ENCODE peak calls at places on chromosomes 11 and 22, in five cellular contexts. L is endothelial cell of umbilical vein; Q is CD8-positive, alpha-beta memory T cell; B is dorsolateral prefrontal cortex; T is adrenal gland. V is an unnamed sample.
A peak's percentile ranks its signal among the peaks of the same experiment; 100 is the strongest.

GRCh38 chr11:32641361-32641760 is 57.7 kb downstream of the EIF3M start:
- DNase-seq in Q (no peak), B (no peak), L (no peak), T (no peak), V (no peak)

GRCh38 chr22:31230155-31230870 is 18.2 kb downstream of the LIMK2 start:
- DNase-seq in T (no peak), L (peak; percentile 53), B (no peak), Q (no peak), V (no peak)

GRCh38 chr11:113176971-113177370 is 137.4 kb upstream of the TTC12 start:
- DNase-seq in T (no peak), L (no peak), B (no peak), Q (no peak), V (no peak)

GRCh38 chr11:15969701-15970329 is 386.5 kb downstream of the SOX6 start:
- DNase-seq in L (no peak), T (no peak), B (no peak), Q (no peak), V (peak; percentile 50)

GRCh38 chr11:1126491-1126926 is 31.2 kb upstream of the MUC5AC start:
- DNase-seq in Q (peak; percentile 42), T (no peak), B (peak; percentile 15), L (no peak), V (no peak)

GRCh38 chr11:133947298-133947905 is 9.4 kb downstream of the IGSF9B start:
- DNase-seq in L (peak; percentile 20), T (no peak), Q (peak; percentile 75), B (peak; percentile 67), V (peak; percentile 56)

GRCh38 chr11:121657191-121657590 is 204.4 kb upstream of the SORL1-AS1 start:
- DNase-seq in B (no peak), Q (no peak), L (no peak), T (no peak), V (no peak)

GRCh38 chr11:72373163-72373562 is 61.2 kb downstream of the CLPB start:
- DNase-seq in B (no peak), L (no peak), Q (no peak), T (no peak), V (no peak)

GRCh38 chr11:45930951-45931563 is 8.6 kb downstream of the LARGE2 start:
- DNase-seq in L (no peak), B (no peak), Q (no peak), T (peak; percentile 21), V (no peak)

GRCh38 chr11:105968021-105968697 is 53.9 kb downstream of the MSANTD4 start:
- DNase-seq in Q (no peak), L (no peak), T (no peak), B (no peak), V (no peak)

GRCh38 chr22:36811094-36811797 is 5.6 kb downstream of the PVALB start:
- DNase-seq in Q (no peak), T (no peak), B (no peak), L (no peak), V (no peak)

GRCh38 chr22:48101704-48102103 is 1339.3 kb downstream of the TBC1D22A start:
- DNase-seq in Q (no peak), L (no peak), B (no peak), T (peak; percentile 5), V (no peak)

GRCh38 chr11:66386171-66387069 is 14.9 kb upstream of the SLC29A2 start:
- DNase-seq in B (peak; percentile 92), L (peak; percentile 77), T (peak; percentile 94), Q (peak; percentile 85), V (peak; percentile 94)

GRCh38 chr22:22021160-22021750 is 38.7 kb upstream of the TOP3B start:
- DNase-seq in B (no peak), T (no peak), L (no peak), Q (no peak), V (no peak)

GRCh38 chr11:15006139-15006759 is 34.1 kb upstream of the CALCA start:
- DNase-seq in B (no peak), T (no peak), Q (no peak), L (peak; percentile 42), V (no peak)

GRCh38 chr22:49934891-49935557 is 16.6 kb downstream of the CRELD2 start:
- DNase-seq in L (peak; percentile 44), B (no peak), T (peak; percentile 77), Q (peak; percentile 87), V (peak; percentile 93)
- H3K27ac ChIP-seq in L (peak overlapping the region; percentile 78), B (peak overlapping the region; percentile 91), T (peak overlapping the region; percentile 98), Q (peak overlapping the region; percentile 64), V (peak overlapping the region; percentile 95)

DNA sequence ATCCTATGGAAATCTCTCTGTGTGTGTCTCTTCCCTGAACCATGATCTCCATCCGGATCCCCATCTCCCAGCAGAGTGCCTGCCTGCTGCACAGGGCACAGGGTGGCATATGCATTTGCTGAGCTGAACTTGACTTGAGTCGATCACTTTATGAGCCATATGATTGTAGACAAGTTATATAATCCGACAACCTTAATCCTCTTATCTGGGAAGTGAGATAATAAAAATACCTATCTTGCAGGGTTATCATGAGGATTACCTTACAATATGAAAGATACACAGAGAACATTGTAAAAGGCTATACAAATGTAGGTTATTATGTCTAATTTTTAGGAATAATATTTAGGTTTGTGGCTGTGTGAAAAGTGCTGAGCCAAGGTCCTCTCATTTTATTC is 124.5 kb downstream of the ST3GAL4 start:
- DNase-seq in T (no peak), L (no peak), B (no peak), Q (no peak), V (no peak)
- H3K4me3 ChIP-seq in T (no peak overlapping the region), L (no peak overlapping the region), B (no peak overlapping the region), Q (no peak overlapping the region), V (no peak overlapping the region)

GRCh38 chr11:114297806-114298700 is 1.9 kb downstream of the NNMT start:
- DNase-seq in Q (no peak), T (no peak), L (no peak), B (no peak), V (no peak)

GRCh38 chr11:114298701-114299090 is 2.5 kb downstream of the NNMT start:
- DNase-seq in T (no peak), L (no peak), B (no peak), Q (no peak), V (no peak)

GRCh38 chr11:114295676-114296081 is 520 bp upstream of the NNMT start:
- DNase-seq in Q (no peak), B (no peak), L (no peak), T (no peak), V (no peak)

GRCh38 chr11:114296190-114296978 is at the start of gene NNMT:
- DNase-seq in B (no peak), T (peak; percentile 57), L (peak; percentile 97), Q (no peak), V (peak; percentile 86)

GRCh38 chr11:114296979-114297372 is 777 bp downstream of the NNMT start:
- DNase-seq in B (no peak), Q (no peak), L (no peak), T (no peak), V (no peak)
- H3K27ac ChIP-seq in B (no peak overlapping the region), Q (peak overlapping the region; percentile 12), L (peak overlapping the region; percentile 100), T (peak overlapping the region; percentile 85), V (peak overlapping the region; percentile 94)

GRCh38 chr11:9577032-9577431 is 3.6 kb downstream of the WEE1 start:
- DNase-seq in B (no peak), L (peak; percentile 41), Q (no peak), T (no peak), V (no peak)
- H3K4me3 ChIP-seq in B (no peak overlapping the region), L (no peak overlapping the region), Q (peak overlapping the region; percentile 1), T (no peak overlapping the region), V (peak overlapping the region; percentile 86)

DNA sequence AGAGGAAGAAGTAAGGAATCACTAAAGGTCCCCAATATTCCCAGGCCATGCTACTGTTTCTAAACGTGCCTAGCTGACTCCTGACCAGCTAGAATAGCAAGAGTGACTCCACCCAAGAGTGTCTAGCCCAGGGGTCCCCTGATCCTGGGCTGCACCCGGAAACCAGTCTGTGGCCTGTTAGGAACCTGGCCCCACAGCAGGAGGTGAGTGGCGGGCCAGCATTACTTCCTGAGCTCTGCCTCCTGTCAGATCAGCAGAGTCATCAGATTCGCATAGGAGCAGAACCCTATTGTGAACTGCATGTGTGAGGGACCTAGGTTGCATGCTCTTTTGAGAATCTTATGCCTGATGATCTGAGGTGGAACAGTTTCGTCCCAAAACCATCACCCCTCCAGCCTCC is 2.0 kb downstream of the MMP20 start:
- DNase-seq in B (no peak), Q (no peak), L (no peak), T (no peak), V (no peak)
- H3K27ac ChIP-seq in B (no peak overlapping the region), Q (no peak overlapping the region), L (no peak overlapping the region), T (no peak overlapping the region), V (no peak overlapping the region)

GRCh38 chr11:130076774-130077481 is 7.2 kb downstream of the APLP2 start:
- DNase-seq in Q (no peak), B (no peak), L (no peak), T (no peak), V (no peak)
- H3K4me3 ChIP-seq in Q (no peak overlapping the region), B (no peak overlapping the region), L (no peak overlapping the region), T (no peak overlapping the region), V (no peak overlapping the region)

GRCh38 chr11:10326080-10326964 is 21.4 kb downstream of the ADM start:
- DNase-seq in L (peak; percentile 79), B (no peak), Q (no peak), T (peak; percentile 52), V (peak; percentile 68)
- H3K27ac ChIP-seq in L (peak overlapping the region; percentile 68), B (no peak overlapping the region), Q (no peak overlapping the region), T (peak overlapping the region; percentile 87), V (peak overlapping the region; percentile 87)

DNA sequence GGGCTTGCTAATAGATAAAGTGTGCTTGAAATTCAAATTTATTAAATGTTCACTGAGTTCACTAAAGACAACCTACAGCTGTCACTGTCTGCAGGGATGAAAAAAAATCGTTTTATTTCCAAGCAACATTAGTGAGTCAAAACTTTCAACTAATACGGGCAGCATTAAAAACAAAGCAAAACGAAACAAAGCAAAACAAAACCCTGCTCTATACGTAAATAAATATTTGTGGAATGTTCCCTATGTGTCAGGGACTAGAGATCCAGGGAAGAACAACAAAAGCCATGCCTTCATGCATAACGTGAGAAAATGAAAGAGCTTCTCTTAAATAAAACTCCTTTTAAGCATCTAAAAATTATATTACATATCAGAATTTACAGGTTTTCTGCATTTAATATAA is 553 bp downstream of the NAALAD2 start:
- DNase-seq in T (no peak), L (no peak), Q (no peak), B (no peak), V (no peak)
- H3K4me3 ChIP-seq in T (peak overlapping the region; percentile 63), L (peak overlapping the region; percentile 50), Q (no peak overlapping the region), B (peak overlapping the region; percentile 64), V (peak overlapping the region; percentile 99)

V was measured in right cardiac atrium.